ENCODE peak calls at places on chromosome 15, in six cellular contexts. E is omental fat pad, D is left ventricle myocardium inferior, T is IMR-90, J is left lung, X is fibroblast of the aortic adventitia. Z is an unnamed sample.

GRCh38 chr15:29403778-29404177 is 134.2 kb upstream of the NSMCE3 start:
- DNase-seq in E (no peak), D (no peak), T (no peak), J (no peak), X (no peak), Z (peak; percentile 46)

GRCh38 chr15:80744411-80744810 is 34.8 kb upstream of the CEMIP start:
- DNase-seq in E (no peak), D (no peak), T (no peak), J (no peak), X (no peak), Z (no peak)

GRCh38 chr15:64857421-64857820 is 15.7 kb downstream of the PLEKHO2 start:
- DNase-seq in E (no peak), D (no peak), T (peak; percentile 77), J (no peak), X (peak; percentile 85), Z (no peak)

GRCh38 chr15:73924258-73924921 is 1.9 kb upstream of the LOXL1 start:
- DNase-seq in E (no peak), D (peak; percentile 31), T (peak; percentile 92), J (no peak), X (peak; percentile 89), Z (peak; percentile 74)

GRCh38 chr15:88897142-88897455 is 1.8 kb upstream of the HAPLN3 start:
- DNase-seq in E (no peak), D (no peak), T (no peak), J (no peak), X (no peak), Z (no peak)

GRCh38 chr15:76340802-76341365 is 4.3 kb downstream of the ISL2 start:
- DNase-seq in E (no peak), D (no peak), T (no peak), J (no peak), X (no peak), Z (no peak)

GRCh38 chr15:99485992-99486370 is 79.8 kb upstream of the MEF2A start:
- DNase-seq in E (no peak), D (no peak), T (no peak), J (no peak), X (no peak), Z (no peak)

GRCh38 chr15:63466378-63467192 is 37.8 kb upstream of the USP3 start:
- DNase-seq in E (no peak), D (no peak), T (peak; percentile 70), J (no peak), X (peak; percentile 74), Z (no peak)

GRCh38 chr15:73955851-73956250 is 29.6 kb downstream of the LOXL1 start:
- DNase-seq in E (no peak), D (no peak), T (no peak), J (no peak), X (no peak), Z (peak; percentile 43)

GRCh38 chr15:36877796-36878744 is 222.3 kb downstream of the MEIS2 start:
- DNase-seq in E (no peak), D (no peak), T (no peak), J (no peak), X (no peak), Z (peak; percentile 67)

GRCh38 chr15:38216763-38217162 is 35.9 kb upstream of the SPRED1 start:
- DNase-seq in E (no peak), D (no peak), T (peak; percentile 64), J (no peak), X (no peak), Z (no peak)

GRCh38 chr15:83398591-83398990 is 48.5 kb upstream of the SH3GL3 start:
- DNase-seq in E (no peak), D (no peak), T (peak; percentile 26), J (no peak), X (peak; percentile 41), Z (no peak)

GRCh38 chr15:65400760-65401606 is 21.8 kb downstream of the IGDCC4 start:
- DNase-seq in E (peak; percentile 47), D (peak; percentile 48), T (peak; percentile 72), J (no peak), X (peak; percentile 68), Z (peak; percentile 77)

GRCh38 chr15:92580933-92581445 is 74.6 kb downstream of the FAM174B start:
- DNase-seq in E (no peak), D (no peak), T (no peak), J (peak; percentile 12), X (no peak), Z (no peak)

GRCh38 chr15:62857411-62857853 is 185.1 kb upstream of the TPM1 start:
- DNase-seq in E (no peak), D (no peak), T (no peak), J (peak; percentile 49), X (no peak), Z (no peak)

GRCh38 chr15:100703032-100703578 is 100.7 kb downstream of the ASB7 start:
- DNase-seq in E (no peak), D (no peak), T (peak; percentile 93), J (no peak), X (peak; percentile 67), Z (peak; percentile 4)

GRCh38 chr15:82168757-82169156 is 93.8 kb downstream of the EFL1 start:
- DNase-seq in E (no peak), D (no peak), T (no peak), J (no peak), X (no peak), Z (no peak)

GRCh38 chr15:28912422-28912821 is 26.6 kb downstream of the APBA2 start:
- DNase-seq in E (no peak), D (no peak), T (peak; percentile 7), J (peak; percentile 14), X (no peak), Z (no peak)

GRCh38 chr15:74253276-74253921 is 17.3 kb downstream of the CCDC33 start:
- DNase-seq in E (no peak), D (no peak), T (peak; percentile 5), J (no peak), X (peak; percentile 18), Z (no peak)

GRCh38 chr15:31270767-31271166 is 55.9 kb upstream of the KLF13 start:
- DNase-seq in E (peak; percentile 19), D (no peak), T (no peak), J (peak; percentile 24), X (no peak), Z (no peak)

GRCh38 chr15:73709241-73709640 is 25.1 kb downstream of the CD276 start:
- DNase-seq in E (no peak), D (no peak), T (no peak), J (no peak), X (no peak), Z (no peak)

GRCh38 chr15:43249699-43250203 is 17.0 kb downstream of the TGM5 start:
- DNase-seq in E (no peak), D (no peak), T (peak; percentile 76), J (no peak), X (peak; percentile 52), Z (no peak)

GRCh38 chr15:25385986-25386385 is 52.8 kb downstream of the UBE3A start:
- DNase-seq in E (no peak), D (no peak), T (no peak), J (no peak), X (no peak), Z (no peak)

GRCh38 chr15:93497256-93497655 is 408.2 kb upstream of the RGMA start:
- DNase-seq in E (no peak), D (no peak), T (no peak), J (no peak), X (no peak), Z (no peak)

GRCh38 chr15:73631915-73632669 is 1.1 kb downstream of the NPTN start:
- DNase-seq in E (no peak), D (no peak), T (peak; percentile 59), J (peak; percentile 43), X (peak; percentile 61), Z (no peak)

GRCh38 chr15:75117993-75118392 is 83.7 kb upstream of the C15orf39 start:
- DNase-seq in E (no peak), D (no peak), T (no peak), J (no peak), X (no peak), Z (no peak)

GRCh38 chr15:91849749-91850161 is 3.8 kb upstream of the SLCO3A1 start:
- DNase-seq in E (no peak), D (no peak), T (peak; percentile 57), J (no peak), X (peak; percentile 82), Z (no peak)

GRCh38 chr15:70569139-70569717 is 194.1 kb downstream of the UACA start:
- DNase-seq in E (no peak), D (no peak), T (peak; percentile 71), J (no peak), X (peak; percentile 82), Z (no peak)

GRCh38 chr15:71651750-71652186 is 158.6 kb upstream of the NR2E3 start:
- DNase-seq in E (no peak), D (no peak), T (peak; percentile 86), J (no peak), X (peak; percentile 88), Z (no peak)
- TF ChIP-seq CTCF in E (no peak), D (peak; percentile 62), T (peak; percentile 74), J (no peak), X (peak; percentile 65), Z (peak; percentile 54)

DNA sequence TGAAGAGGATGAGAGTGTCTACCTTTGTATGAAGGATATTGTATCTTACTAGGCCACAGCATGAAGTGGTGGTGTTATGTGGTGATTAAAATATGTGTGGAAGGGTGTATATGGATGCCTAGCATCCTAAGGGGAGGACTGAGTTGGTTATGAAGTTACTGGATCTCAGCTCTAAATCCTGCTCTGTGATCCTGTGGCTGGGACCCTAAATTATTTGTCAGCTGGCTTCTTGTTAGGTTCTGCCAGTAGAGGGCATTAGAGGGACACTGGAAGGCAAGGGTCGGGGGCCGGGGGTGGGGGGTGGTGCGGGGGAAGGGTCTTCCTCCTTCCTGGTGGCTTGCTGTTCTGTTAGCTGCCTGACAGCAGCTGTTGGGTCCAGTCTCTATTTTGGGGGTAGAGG is 34.9 kb downstream of the MORF4L1 start:
- DNase-seq in E (no peak), D (no peak), T (no peak), J (no peak), X (no peak), Z (no peak)
- TF ChIP-seq CTCF in E (no peak), D (peak; percentile 27), T (peak; percentile 30), J (no peak), X (peak; percentile 24), Z (no peak)

GRCh38 chr15:41424809-41425208 is 7.9 kb downstream of the RTF1 start:
- DNase-seq in E (no peak), D (no peak), T (no peak), J (no peak), X (no peak), Z (no peak)
- TF ChIP-seq CTCF in E (no peak), D (no peak), T (no peak), J (no peak), X (no peak), Z (no peak)

DNA sequence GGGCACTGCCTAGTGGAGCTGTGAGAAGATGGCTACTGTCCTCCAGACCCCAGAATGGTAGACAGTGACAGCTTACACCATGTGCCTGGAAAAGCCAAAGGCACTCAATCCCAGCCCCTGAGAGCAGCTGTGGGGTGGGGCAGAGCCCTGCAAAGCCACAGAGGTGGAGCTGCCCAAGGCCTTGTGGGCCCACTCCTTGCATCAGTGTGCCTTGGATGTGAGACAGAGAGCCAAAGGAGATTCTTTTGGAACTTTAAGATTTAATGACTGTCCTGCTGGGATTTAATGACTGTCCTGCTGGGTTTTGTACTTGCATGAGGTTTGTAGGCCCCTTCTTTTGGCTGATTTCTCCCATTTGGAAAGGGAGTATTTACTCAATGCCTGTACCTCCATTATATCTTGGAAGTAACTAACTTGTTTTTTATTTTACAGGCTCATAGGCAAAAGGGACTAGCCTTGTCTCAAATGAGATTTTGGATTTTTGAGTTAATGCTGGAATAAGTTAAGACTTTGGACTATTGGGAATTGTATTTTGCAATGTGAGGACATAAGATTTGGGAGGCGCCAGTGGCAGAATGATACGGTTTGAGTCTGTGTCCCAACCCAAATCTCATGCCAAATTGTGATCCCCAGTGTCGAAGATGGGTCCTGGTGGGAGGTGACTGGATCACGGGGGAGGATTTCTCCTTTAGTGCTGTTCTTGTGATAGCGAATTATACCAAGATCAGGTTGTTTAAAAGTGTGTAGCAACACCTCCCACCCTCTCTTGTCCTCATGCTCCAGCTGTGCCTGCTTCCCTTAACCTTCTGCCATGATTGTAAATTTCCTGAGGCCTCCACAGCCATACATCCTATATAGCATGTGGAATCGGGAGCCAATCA is 80.4 kb downstream of the MYO5A start:
- DNase-seq in E (no peak), D (no peak), T (no peak), J (no peak), X (no peak), Z (no peak)
- TF ChIP-seq CTCF in E (no peak), D (no peak), T (no peak), J (no peak), X (no peak), Z (no peak)

Z was measured in kidney.